ENCODE peak calls at places on chromosomes 5 and 9, in six cellular contexts. N is IMR-90, I is mesenchymal stem cell, F is H1, C is neuronal stem cell, P is H9. W is an unnamed sample.

GRCh38 chr9:98691890-98692289 is 16.8 kb downstream of the GABBR2 start:
- DNase-seq in N (no peak), P (no peak), I (no peak), F (no peak), C (no peak), W (no peak)

GRCh38 chr5:174358276-174358675 is 312.8 kb downstream of the NSG2 start:
- DNase-seq in N (no peak), I (no peak), C (no peak), F (no peak), P (no peak), W (no peak)

GRCh38 chr5:122101636-122102285 is 23.7 kb upstream of the LOX start:
- DNase-seq in F (no peak), C (no peak), P (no peak), I (peak; percentile 69), N (peak; percentile 79), W (no peak)

GRCh38 chr5:168752416-168753190 is 173.4 kb upstream of the PANK3 start:
- DNase-seq in F (no peak), N (no peak), P (no peak), C (no peak), I (no peak), W (no peak)

GRCh38 chr5:120841830-120842229 is 377.7 kb downstream of the PRR16 start:
- DNase-seq in P (no peak), C (no peak), I (no peak), F (no peak), N (no peak), W (no peak)

GRCh38 chr9:82675605-82676004 is 387.3 kb downstream of the RASEF start:
- DNase-seq in I (no peak), F (no peak), N (no peak), C (no peak), P (no peak), W (no peak)

GRCh38 chr9:125995706-125996105 is 248.5 kb downstream of the PBX3 start:
- DNase-seq in I (no peak), N (no peak), P (no peak), F (no peak), C (no peak), W (no peak)

GRCh38 chr5:90930756-90931431 is 372.3 kb downstream of the ADGRV1 start:
- DNase-seq in N (peak; percentile 19), I (no peak), F (no peak), C (no peak), P (no peak), W (no peak)

GRCh38 chr5:4230905-4231561 is 635.4 kb downstream of the IRX1 start:
- DNase-seq in C (peak; percentile 43), I (no peak), N (no peak), P (no peak), F (no peak), W (no peak)

GRCh38 chr9:112867275-112867991 is 23.2 kb downstream of the SLC46A2 start:
- DNase-seq in I (peak; percentile 89), C (no peak), N (peak; percentile 88), F (no peak), P (peak; percentile 73), W (peak; percentile 70)

GRCh38 chr5:42242829-42243485 is 180.3 kb upstream of the GHR start:
- DNase-seq in C (no peak), N (no peak), I (no peak), F (no peak), P (no peak), W (no peak)

GRCh38 chr5:42235837-42236236 is 187.4 kb upstream of the GHR start:
- DNase-seq in I (no peak), N (no peak), C (no peak), F (no peak), P (no peak), W (no peak)

GRCh38 chr5:42242210-42242609 is 181.0 kb upstream of the GHR start:
- DNase-seq in P (no peak), N (no peak), F (no peak), C (no peak), I (no peak), W (no peak)

GRCh38 chr5:42241636-42242035 is 181.6 kb upstream of the GHR start:
- DNase-seq in N (no peak), C (no peak), F (no peak), P (no peak), I (no peak), W (no peak)
- H3K14ac ChIP-seq in N (no peak overlapping the region), C (no peak overlapping the region), F (no peak overlapping the region), P (no peak overlapping the region), I (no peak overlapping the region), W (no peak overlapping the region)

GRCh38 chr5:127447822-127448221 is 69.6 kb upstream of the PRRC1 start:
- DNase-seq in N (peak; percentile 74), C (no peak), I (peak; percentile 46), F (no peak), P (no peak), W (no peak)

GRCh38 chr5:127450046-127450445 is 67.4 kb upstream of the PRRC1 start:
- DNase-seq in I (no peak), P (no peak), C (no peak), N (no peak), F (no peak), W (no peak)

GRCh38 chr5:127446626-127447025 is 70.8 kb upstream of the PRRC1 start:
- DNase-seq in I (no peak), P (no peak), F (no peak), N (no peak), C (no peak), W (no peak)

GRCh38 chr5:127452626-127453025 is 64.8 kb upstream of the PRRC1 start:
- DNase-seq in I (no peak), C (no peak), N (no peak), P (no peak), F (no peak), W (no peak)
- H4K91ac ChIP-seq in I (no peak overlapping the region), C (no peak overlapping the region), N (no peak overlapping the region), P (no peak overlapping the region), F (no peak overlapping the region), W (no peak overlapping the region)

DNA sequence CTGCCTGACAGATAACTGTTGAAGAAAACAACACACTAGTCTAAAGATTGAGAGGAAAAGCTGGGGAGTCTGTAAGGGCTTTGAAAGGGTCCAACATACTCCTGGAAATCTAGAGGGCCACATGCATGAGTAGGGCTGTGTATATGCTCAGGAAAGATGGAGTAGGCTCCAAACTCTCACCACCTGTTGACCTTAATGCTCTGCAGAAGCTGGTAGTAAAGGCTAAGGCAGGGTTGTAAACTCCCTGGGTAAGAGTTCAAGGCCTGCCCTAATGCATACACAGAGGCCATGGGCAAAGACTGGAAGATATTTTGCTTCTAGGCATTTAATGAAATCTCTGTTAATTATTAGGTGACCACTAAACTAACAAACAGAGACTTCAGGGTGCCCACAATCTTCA is 40.7 kb downstream of the NR3C1 start:
- DNase-seq in P (no peak), F (no peak), I (no peak), C (no peak), N (no peak), W (no peak)
- H2AK5ac ChIP-seq in P (no peak overlapping the region), F (no peak overlapping the region), I (no peak overlapping the region), C (no peak overlapping the region), N (no peak overlapping the region), W (no peak overlapping the region)

GRCh38 chr9:20509464-20509863 is 112.8 kb downstream of the MLLT3 start:
- DNase-seq in P (no peak), C (no peak), N (no peak), F (no peak), I (no peak), W (no peak)

GRCh38 chr9:20505574-20505973 is 116.7 kb downstream of the MLLT3 start:
- DNase-seq in P (no peak), F (no peak), C (no peak), I (no peak), N (no peak), W (no peak)

GRCh38 chr9:20507431-20507830 is 114.9 kb downstream of the MLLT3 start:
- DNase-seq in N (no peak), F (no peak), C (no peak), P (no peak), I (no peak), W (no peak)

GRCh38 chr9:20506631-20507030 is 115.7 kb downstream of the MLLT3 start:
- DNase-seq in C (no peak), N (no peak), F (no peak), P (no peak), I (no peak), W (no peak)

DNA sequence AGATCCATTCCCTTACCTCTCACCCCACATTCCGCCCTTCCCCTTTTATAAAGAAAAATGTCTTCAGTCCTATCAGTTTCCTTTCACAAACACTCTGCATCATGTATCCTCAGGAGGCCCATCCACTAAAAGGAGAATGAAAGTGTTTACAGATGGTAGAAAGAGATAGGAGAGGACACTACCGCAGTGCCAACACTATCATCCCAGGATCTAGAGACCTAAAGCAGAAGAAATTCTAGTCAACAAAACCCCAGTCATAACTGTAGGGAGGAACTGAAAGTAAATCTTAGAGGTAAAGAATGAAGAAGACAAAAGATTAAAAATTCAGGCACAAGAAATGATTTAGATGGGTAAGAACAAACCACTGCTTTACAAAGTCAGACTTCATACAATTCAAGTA is 114.1 kb downstream of the MLLT3 start:
- DNase-seq in C (no peak), I (peak; percentile 63), F (no peak), P (no peak), N (no peak), W (no peak)
- H3K14ac ChIP-seq in C (no peak overlapping the region), I (no peak overlapping the region), F (no peak overlapping the region), P (no peak overlapping the region), N (no peak overlapping the region), W (no peak overlapping the region)

GRCh38 chr9:114287763-114288232 is 35.1 kb upstream of the ORM1 start:
- DNase-seq in P (no peak), I (no peak), F (no peak), C (no peak), N (no peak), W (no peak)
- H4K91ac ChIP-seq in P (no peak overlapping the region), I (peak overlapping the region; percentile 32), F (no peak overlapping the region), C (peak overlapping the region; percentile 58), N (peak overlapping the region; percentile 86), W (peak overlapping the region; percentile 22)

GRCh38 chr5:6185574-6185973 is 192.8 kb downstream of the MED10 start:
- DNase-seq in I (no peak), F (no peak), P (no peak), N (no peak), C (no peak), W (no peak)
- H2AK5ac ChIP-seq in I (no peak overlapping the region), F (no peak overlapping the region), P (no peak overlapping the region), N (no peak overlapping the region), C (no peak overlapping the region), W (no peak overlapping the region)

GRCh38 chr5:9408964-9409363 is 136.9 kb downstream of the SEMA5A start:
- DNase-seq in F (no peak), C (no peak), N (no peak), P (no peak), I (no peak), W (no peak)
- H3K14ac ChIP-seq in F (no peak overlapping the region), C (no peak overlapping the region), N (no peak overlapping the region), P (no peak overlapping the region), I (no peak overlapping the region), W (no peak overlapping the region)